ENCODE peak calls at places on chromosomes 4 and X, in six cellular contexts. M, P, S, C, V and J are unnamed samples.

GRCh38 chr4:122508083-122508482 is 51.6 kb upstream of the IL2 start:
- DNase-seq in S (no peak), M (no peak), P (no peak), V (no peak), C (no peak), J (no peak)

GRCh38 chr4:57424231-57424897 is 314.2 kb upstream of the IGFBP7 start:
- DNase-seq in P (no peak), S (no peak), C (no peak), M (no peak), V (no peak), J (no peak)

GRCh38 chrX:56793533-56794320 is 64.7 kb downstream of the NBDY start:
- DNase-seq in V (peak), C (peak), P (no peak), S (no peak), M (no peak), J (no peak)

GRCh38 chr4:56701156-56701471 is 20.0 kb upstream of the HOPX start:
- DNase-seq in M (no peak), C (no peak), S (no peak), V (no peak), P (no peak), J (no peak)

GRCh38 chrX:63439580-63439979 is 88.4 kb upstream of the SPIN4 start:
- DNase-seq in M (no peak), C (no peak), P (no peak), S (no peak), V (no peak), J (no peak)

GRCh38 chr4:111492501-111492900 is 652.8 kb upstream of the FAM241A start:
- DNase-seq in V (no peak), C (no peak), S (no peak), P (no peak), M (no peak), J (no peak)

GRCh38 chr4:158295053-158295452 is 84.8 kb downstream of the TMEM144 start:
- DNase-seq in S (peak), V (no peak), M (no peak), P (no peak), C (no peak), J (no peak)

GRCh38 chr4:49036528-49036927 is 50.5 kb downstream of the CWH43 start:
- DNase-seq in M (no peak), C (no peak), S (no peak), P (no peak), V (no peak), J (no peak)

GRCh38 chr4:90099795-90100194 is 27.4 kb upstream of the CCSER1 start:
- DNase-seq in C (no peak), P (no peak), S (no peak), V (no peak), M (no peak), J (no peak)

GRCh38 chrX:110795645-110796510 is at the start of gene CHRDL1:
- DNase-seq in V (peak), P (no peak), M (no peak), C (peak), S (no peak), J (peak)

GRCh38 chrX:16711219-16712115 is 1.0 kb downstream of the CTPS2 start:
- DNase-seq in C (peak), M (no peak), P (peak), S (peak), V (peak), J (no peak)

GRCh38 chr4:87865960-87866598 is 33.3 kb downstream of the MEPE start:
- DNase-seq in V (no peak), C (no peak), P (no peak), M (no peak), S (peak), J (no peak)

GRCh38 chrX:9560219-9560618 is 95.4 kb downstream of the TBL1X start:
- DNase-seq in V (no peak), M (no peak), C (no peak), S (no peak), P (no peak), J (no peak)

GRCh38 chr4:15737255-15737654 is 34.4 kb downstream of the BST1 start:
- DNase-seq in P (no peak), M (no peak), S (no peak), V (no peak), C (no peak), J (no peak)

GRCh38 chr4:121697626-121698025 is 846 bp upstream of the ANXA5 start:
- DNase-seq in P (no peak), V (no peak), M (no peak), C (no peak), S (no peak), J (no peak)

GRCh38 chr4:70815370-70815769 is 24.3 kb downstream of the GRSF1 start:
- DNase-seq in C (no peak), S (no peak), M (no peak), P (no peak), V (no peak), J (no peak)

GRCh38 chr4:180617203-180617602 is 1626.0 kb upstream of the TENM3 start:
- DNase-seq in P (no peak), S (peak), V (no peak), C (no peak), M (no peak), J (no peak)

GRCh38 chr4:76374744-76375143 is 46.2 kb downstream of the CCDC158 start:
- DNase-seq in C (no peak), S (no peak), M (no peak), P (no peak), V (no peak), J (no peak)

GRCh38 chrX:11792461-11793421 is 34.7 kb downstream of the MSL3 start:
- DNase-seq in V (no peak), C (no peak), S (no peak), M (peak), P (no peak), J (no peak)

GRCh38 chr4:185020293-185020808 is 2.1 kb downstream of the HELT start:
- DNase-seq in S (no peak), C (peak), P (no peak), M (no peak), V (peak), J (no peak)

GRCh38 chr4:112448211-112448745 is 67.7 kb downstream of the NEUROG2 start:
- DNase-seq in M (no peak), P (no peak), S (no peak), V (no peak), C (peak), J (no peak)

GRCh38 chr4:115873048-115873447 is 759.6 kb upstream of the NDST4 start:
- DNase-seq in P (no peak), C (no peak), V (no peak), S (no peak), M (no peak), J (no peak)

GRCh38 chr4:182931691-182932297 is 14.6 kb upstream of the DCTD start:
- DNase-seq in P (no peak), V (no peak), C (no peak), S (no peak), M (no peak), J (no peak)

GRCh38 chr4:78441786-78442185 is 109.8 kb upstream of the ANXA3 start:
- DNase-seq in M (no peak), V (no peak), P (no peak), S (no peak), C (no peak), J (no peak)

GRCh38 chr4:2794707-2795557 is 2.0 kb downstream of the SH3BP2 start:
- DNase-seq in P (no peak), S (no peak), C (no peak), V (no peak), M (no peak), J (no peak)

GRCh38 chr4:162894387-162894786 is 272.3 kb downstream of the NAF1 start:
- DNase-seq in P (no peak), V (no peak), S (no peak), C (no peak), M (no peak), J (no peak)

DNA sequence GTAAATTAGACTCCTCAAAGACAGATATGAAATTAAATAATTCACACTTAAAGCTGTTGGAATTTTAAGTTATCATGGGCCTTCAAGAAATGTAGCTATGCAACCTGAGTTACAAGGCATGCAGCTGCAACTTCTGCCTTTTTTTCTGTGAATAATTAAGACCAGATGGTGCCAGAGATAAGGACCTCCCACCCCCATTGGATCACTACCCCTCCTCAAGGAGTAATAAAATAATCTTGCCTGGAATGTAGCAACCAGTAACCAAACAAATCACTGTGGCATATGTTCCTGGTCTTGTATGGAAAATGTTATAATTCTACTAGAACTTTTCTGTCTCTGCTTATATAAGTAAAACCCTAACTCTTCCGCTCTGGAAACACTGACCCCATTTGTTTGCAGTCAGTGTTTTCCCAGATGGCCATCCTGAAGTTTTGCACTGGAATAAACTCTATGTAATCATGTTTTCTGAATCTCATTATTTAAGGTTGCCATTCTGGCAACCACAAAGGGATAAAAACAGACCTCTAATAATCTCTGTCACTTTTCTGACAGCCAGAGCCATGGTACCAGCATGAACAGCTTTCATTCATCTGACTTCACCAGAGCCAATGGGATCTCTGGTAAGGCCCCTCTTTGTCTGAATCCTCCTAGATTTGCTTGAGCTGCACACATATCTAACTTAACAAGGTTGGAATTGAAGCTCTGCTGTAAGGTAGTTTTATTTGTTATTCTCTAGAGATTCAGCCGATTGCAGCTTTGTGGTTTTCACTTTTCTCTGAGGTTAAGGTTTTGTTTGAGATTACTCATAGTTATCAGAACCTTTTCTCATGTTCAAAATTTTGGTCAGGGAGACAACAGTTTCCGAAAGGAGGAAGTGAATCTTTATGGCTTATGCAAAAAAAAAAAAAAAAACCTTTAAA is 274.6 kb downstream of the NAF1 start:
- DNase-seq in C (no peak), P (no peak), V (no peak), S (no peak), M (peak), J (no peak)
- TF ChIP-seq JUND in C (no peak), P (no peak), V (no peak), S (no peak), M (peak), J (no peak)

GRCh38 chrX:17809984-17810383 is 51.1 kb downstream of the RAI2 start:
- DNase-seq in C (no peak), M (no peak), V (no peak), P (no peak), S (no peak), J (no peak)
- TF ChIP-seq JUND in C (no peak), M (no peak), V (no peak), P (no peak), S (no peak), J (no peak)

DNA sequence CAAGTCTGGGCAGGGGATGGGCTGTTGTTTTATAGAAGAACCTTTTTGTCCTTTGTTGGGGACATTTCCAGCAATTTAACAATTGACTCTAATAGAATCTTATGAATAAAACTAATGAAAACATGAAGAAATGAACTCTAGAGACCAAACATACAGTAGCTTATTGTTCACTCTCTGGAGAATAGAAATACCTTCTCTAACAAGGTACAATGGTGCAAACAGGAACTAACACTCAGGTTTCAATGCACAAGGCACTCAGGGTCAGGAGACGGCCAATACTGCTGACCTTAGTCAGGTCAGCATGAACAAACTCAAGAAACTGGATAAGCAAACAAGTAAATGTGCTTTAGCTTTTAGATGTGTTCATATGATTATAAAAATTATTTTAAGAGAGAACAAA is 39.6 kb upstream of the FBXW7 start:
- DNase-seq in S (peak), V (no peak), C (no peak), P (no peak), M (no peak), J (peak)
- TF ChIP-seq JUND in S (no peak), V (no peak), C (no peak), P (no peak), M (no peak), J (no peak)

DNA sequence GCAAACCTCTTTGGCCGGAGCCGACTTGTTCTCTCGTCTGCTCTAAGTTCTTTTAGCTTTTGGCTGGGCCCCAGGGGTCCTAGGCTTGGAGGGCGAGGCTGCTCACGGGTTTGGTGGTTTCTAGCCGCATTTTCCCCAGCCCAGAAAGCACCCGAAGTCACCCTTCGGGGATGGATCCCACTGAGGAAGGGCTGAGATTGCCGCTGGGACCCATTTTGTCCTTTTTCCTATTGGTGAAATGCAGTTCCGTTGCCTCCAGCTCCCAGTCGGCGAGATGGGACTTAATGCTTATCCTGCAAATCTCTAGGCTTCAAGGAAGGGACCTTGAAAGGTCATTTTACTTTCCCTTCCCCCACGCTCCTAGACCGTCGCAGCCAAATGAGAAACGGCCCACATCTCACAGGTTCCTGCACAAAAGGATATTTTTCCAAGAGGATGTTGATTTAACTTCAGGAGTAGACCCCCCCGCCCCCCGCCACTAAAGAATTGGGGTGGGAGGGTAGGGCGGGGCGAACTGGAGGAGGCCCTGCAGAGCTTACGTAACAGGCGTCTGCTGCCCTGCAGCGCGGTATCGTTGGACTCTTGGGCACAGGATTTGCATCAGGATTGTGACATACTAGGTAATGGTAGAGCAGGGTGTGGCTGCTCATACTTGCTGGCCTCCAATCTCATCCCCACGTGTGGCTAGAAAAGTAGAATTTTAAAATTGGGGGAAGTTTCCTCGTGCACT is 564 bp downstream of the PGK1 start:
- DNase-seq in C (peak), P (peak), M (no peak), S (peak), V (no peak), J (peak)
- TF ChIP-seq JUND in C (no peak), P (no peak), M (no peak), S (no peak), V (no peak), J (no peak)

DNA sequence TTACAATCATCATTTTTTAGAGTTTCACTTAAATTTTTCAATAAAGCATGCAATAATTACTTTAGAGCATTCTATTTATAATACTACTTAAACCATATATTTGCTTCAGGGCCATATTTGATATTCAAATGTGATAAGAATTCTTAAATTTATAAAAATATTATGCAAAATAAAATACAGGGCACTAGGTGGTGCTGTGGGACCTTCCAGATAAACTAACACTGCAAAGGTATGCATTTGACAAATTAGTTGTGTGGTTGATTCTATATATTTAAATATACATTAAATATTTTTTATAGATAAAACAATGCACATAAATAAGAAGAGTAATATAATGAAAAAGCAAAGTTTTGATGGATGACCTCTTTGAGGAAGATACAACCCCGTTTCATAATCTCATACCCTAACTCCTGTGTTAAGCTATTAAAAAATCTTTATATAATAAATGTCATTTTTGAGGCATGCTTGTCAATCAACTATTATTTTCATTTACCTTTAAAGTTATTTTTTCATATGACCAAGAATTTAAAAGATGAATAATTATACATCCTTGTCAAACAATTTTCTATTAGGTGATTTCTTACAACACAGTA is 128.4 kb downstream of the REELD1 start:
- DNase-seq in S (no peak), C (peak), P (peak), V (no peak), M (no peak), J (peak)
- TF ChIP-seq JUND in S (no peak), C (no peak), P (no peak), V (no peak), M (no peak), J (no peak)